ENCODE peak calls at places on chromosomes 3 and 15, in eight cellular contexts. G is GM20000; X is globus pallidus; T is NCI-H1092 treated with DMSO at 0.1 percent for 48 hours; Z is activated CD4-positive, alpha-beta T cell treated with anti-CD3 and anti-CD28 coated beads, Interleukin-2, amount 10 ng/mL, durations not matched to agents 7 days and 5 days; R is CD4-positive, alpha-beta T cell; E is SJSA1; J is GM23338. O is an unnamed sample.

GRCh38 chr15:78841307-78841706 is 30.0 kb upstream of the ADAMTS7 start:
- DNase-seq in G (no peak), X (no peak), T (no peak), Z (no peak), R (no peak), E (no peak), J (no peak), O (no peak)

GRCh38 chr3:33884204-33884561 is 85.8 kb downstream of the PDCD6IP start:
- DNase-seq in G (no peak), X (no peak), T (no peak), Z (no peak), R (no peak), E (no peak), J (peak), O (no peak)

GRCh38 chr3:145490088-145491055 is 670.6 kb downstream of the PLOD2 start:
- DNase-seq in G (no peak), X (no peak), T (no peak), Z (no peak), R (no peak), E (no peak), J (no peak), O (no peak)

GRCh38 chr15:87537295-87537694 is 719.2 kb downstream of the NTRK3 start:
- DNase-seq in G (no peak), X (no peak), T (no peak), Z (no peak), R (no peak), E (no peak), J (no peak), O (no peak)

GRCh38 chr15:99696096-99696495 is 37.1 kb downstream of the LYSMD4 start:
- DNase-seq in G (no peak), X (no peak), T (no peak), Z (no peak), R (no peak), E (no peak), J (no peak), O (no peak)

GRCh38 chr3:45942051-45942825 is 1.0 kb upstream of the CXCR6 start:
- DNase-seq in G (no peak), X (no peak), T (no peak), Z (no peak), R (no peak), E (no peak), J (no peak), O (no peak)

GRCh38 chr15:68333775-68334470 is 56.4 kb downstream of the FEM1B start:
- DNase-seq in G (no peak), X (no peak), T (no peak), Z (no peak), R (no peak), E (peak), J (no peak), O (no peak)

GRCh38 chr15:78364233-78364632 is 24.1 kb downstream of the CRABP1 start:
- DNase-seq in G (no peak), X (peak), T (no peak), Z (no peak), R (no peak), E (no peak), J (no peak), O (no peak)

GRCh38 chr3:139120336-139120971 is 75.8 kb upstream of the PRR23C start:
- DNase-seq in G (no peak), X (no peak), T (peak), Z (no peak), R (no peak), E (no peak), J (no peak), O (no peak)

GRCh38 chr3:181709537-181710279 is 2.0 kb upstream of the SOX2 start:
- DNase-seq in G (peak), X (no peak), T (peak), Z (peak), R (no peak), E (peak), J (peak), O (no peak)

GRCh38 chr15:90095521-90095959 is 6.7 kb downstream of the IDH2 start:
- DNase-seq in G (peak), X (no peak), T (no peak), Z (peak), R (no peak), E (no peak), J (peak), O (no peak)

GRCh38 chr3:158830391-158830790 is 28.5 kb downstream of the MFSD1 start:
- DNase-seq in G (no peak), X (no peak), T (no peak), Z (no peak), R (no peak), E (no peak), J (no peak), O (no peak)

GRCh38 chr3:42717311-42717710 is 14.7 kb upstream of the HHATL start:
- DNase-seq in G (no peak), X (no peak), T (no peak), Z (no peak), R (no peak), E (no peak), J (no peak), O (no peak)

GRCh38 chr15:63466378-63467192 is 37.8 kb upstream of the USP3 start:
- DNase-seq in G (peak), X (peak), T (peak), Z (peak), R (peak), E (peak), J (peak), O (peak)

GRCh38 chr3:107413264-107413663 is 36.0 kb downstream of the CCDC54 start:
- DNase-seq in G (no peak), X (peak), T (no peak), Z (no peak), R (no peak), E (no peak), J (peak), O (no peak)

GRCh38 chr3:193826126-193826795 is 233.3 kb downstream of the OPA1 start:
- DNase-seq in G (no peak), X (no peak), T (no peak), Z (no peak), R (no peak), E (no peak), J (no peak), O (no peak)

GRCh38 chr3:184335661-184336483 is 1.5 kb upstream of the FAM131A start:
- DNase-seq in G (peak), X (peak), T (peak), Z (peak), R (peak), E (peak), J (peak), O (peak)

GRCh38 chr15:40006003-40006402 is 33.0 kb downstream of the SRP14 start:
- DNase-seq in G (no peak), X (no peak), T (no peak), Z (no peak), R (no peak), E (no peak), J (no peak), O (no peak)

GRCh38 chr3:138513073-138513843 is 78.8 kb downstream of the ESYT3 start:
- DNase-seq in G (peak), X (no peak), T (no peak), Z (peak), R (no peak), E (no peak), J (peak), O (no peak)

GRCh38 chr3:193744048-193744821 is 151.2 kb downstream of the OPA1 start:
- DNase-seq in G (no peak), X (no peak), T (peak), Z (no peak), R (no peak), E (no peak), J (peak), O (no peak)

GRCh38 chr3:188369526-188369925 is 215.6 kb downstream of the LPP start:
- DNase-seq in G (no peak), X (no peak), T (no peak), Z (no peak), R (no peak), E (no peak), J (no peak), O (no peak)

GRCh38 chr3:197394464-197395321 is 96.3 kb upstream of the DLG1 start:
- DNase-seq in G (peak), X (peak), T (no peak), Z (peak), R (no peak), E (peak), J (no peak), O (no peak)

GRCh38 chr15:74540135-74540760 is 772 bp upstream of the ARID3B start:
- DNase-seq in G (no peak), X (no peak), T (no peak), Z (peak), R (no peak), E (no peak), J (peak), O (peak)

GRCh38 chr3:155960060-155960459 is 89.6 kb downstream of the GMPS start:
- DNase-seq in G (no peak), X (no peak), T (no peak), Z (no peak), R (no peak), E (no peak), J (no peak), O (no peak)

O was measured in T-helper 1 cell.